ENCODE peak calls at places on chromosomes 16 and 17, in eight cellular contexts. B, Q, A, K, Y, D, N and P are unnamed samples.

GRCh38 chr16:19912445-19913305 is 28.0 kb upstream of the GPRC5B start:
- DNase-seq in A (no peak), Y (no peak), N (no peak), D (no peak), Q (peak; percentile 90), K (no peak), B (no peak), P (no peak)

GRCh38 chr17:31499771-31500554 is 108.5 kb downstream of the RAB11FIP4 start:
- DNase-seq in D (no peak), Y (peak; percentile 76), A (peak; percentile 68), N (no peak), Q (peak; percentile 63), B (no peak), K (peak; percentile 92), P (peak; percentile 70)

GRCh38 chr17:78915872-78916632 is 9.1 kb downstream of the TIMP2 start:
- DNase-seq in Y (peak; percentile 76), A (peak; percentile 57), Q (peak; percentile 93), N (no peak), B (no peak), K (peak; percentile 60), D (peak; percentile 73), P (peak; percentile 42)

GRCh38 chr17:14604920-14605599 is 304.2 kb downstream of the HS3ST3B1 start:
- DNase-seq in N (no peak), Q (no peak), K (peak; percentile 33), Y (peak; percentile 59), B (no peak), A (peak; percentile 15), D (no peak), P (no peak)

GRCh38 chr16:73096510-73096909 is 48.6 kb upstream of the ZFHX3 start:
- DNase-seq in Q (no peak), D (no peak), Y (no peak), K (no peak), A (no peak), B (no peak), N (no peak), P (no peak)

GRCh38 chr16:88877564-88878289 is 11.3 kb upstream of the PABPN1L start:
- DNase-seq in Y (no peak), A (no peak), Q (no peak), K (no peak), B (no peak), N (no peak), D (no peak), P (no peak)

GRCh38 chr16:8634991-8635736 is 13.7 kb downstream of the METTL22 start:
- DNase-seq in D (no peak), Y (no peak), Q (peak; percentile 58), B (no peak), A (no peak), K (no peak), N (no peak), P (no peak)

GRCh38 chr17:67993998-67994361 is 2.3 kb downstream of the C17orf58 start:
- DNase-seq in A (no peak), B (no peak), K (no peak), D (no peak), Q (peak; percentile 43), N (no peak), Y (no peak), P (no peak)

GRCh38 chr17:56834380-56835258 is 668 bp downstream of the DGKE start:
- DNase-seq in B (peak; percentile 85), Y (peak; percentile 80), D (peak; percentile 89), K (peak; percentile 21), A (peak; percentile 36), Q (peak; percentile 45), N (peak; percentile 71), P (peak; percentile 64)

GRCh38 chr17:27491713-27492190 is 35.5 kb downstream of the KSR1 start:
- DNase-seq in D (no peak), Q (no peak), A (no peak), N (no peak), K (no peak), B (no peak), Y (no peak), P (no peak)

GRCh38 chr17:78120971-78121800 is 7.4 kb downstream of the TMC6 start:
- DNase-seq in B (peak; percentile 83), D (peak; percentile 83), Q (no peak), K (no peak), N (peak; percentile 78), Y (peak; percentile 55), A (no peak), P (no peak)

GRCh38 chr16:67157892-67158635 is 1.6 kb downstream of the TRADD start:
- DNase-seq in D (no peak), Q (no peak), A (no peak), B (peak; percentile 46), N (peak; percentile 61), K (no peak), Y (no peak), P (no peak)

GRCh38 chr16:14486520-14487303 is 143.3 kb downstream of the PARN start:
- DNase-seq in Q (peak; percentile 96), D (no peak), A (peak; percentile 76), B (no peak), K (peak; percentile 80), Y (peak; percentile 93), N (no peak), P (peak; percentile 92)

GRCh38 chr17:12727076-12727750 is 61.5 kb downstream of the MYOCD start:
- DNase-seq in B (no peak), Q (peak; percentile 60), D (no peak), N (no peak), K (no peak), Y (no peak), A (no peak), P (no peak)

GRCh38 chr16:17329412-17329811 is 141.3 kb downstream of the XYLT1 start:
- DNase-seq in D (no peak), Q (no peak), N (no peak), B (no peak), K (no peak), Y (no peak), A (no peak), P (no peak)

GRCh38 chr17:64651889-64652288 is 10.2 kb downstream of the SMURF2 start:
- DNase-seq in K (no peak), N (no peak), Y (no peak), D (no peak), A (no peak), Q (peak; percentile 22), B (no peak), P (no peak)

GRCh38 chr17:64657610-64658125 is 4.4 kb downstream of the SMURF2 start:
- DNase-seq in Q (peak; percentile 52), N (no peak), K (no peak), B (no peak), A (no peak), Y (no peak), D (no peak), P (no peak)

GRCh38 chr17:64655704-64656103 is 6.4 kb downstream of the SMURF2 start:
- DNase-seq in A (no peak), K (no peak), N (no peak), B (no peak), Y (no peak), Q (no peak), D (no peak), P (no peak)

GRCh38 chr17:64653985-64654355 is 8.1 kb downstream of the SMURF2 start:
- DNase-seq in B (no peak), K (no peak), Y (no peak), Q (peak; percentile 53), N (no peak), D (no peak), A (no peak), P (no peak)

GRCh38 chr17:64653325-64653984 is 8.7 kb downstream of the SMURF2 start:
- DNase-seq in D (no peak), K (no peak), Q (peak; percentile 67), A (no peak), N (no peak), B (no peak), Y (no peak), P (no peak)
- H3K4me1 ChIP-seq in D (peaks cover 79% of the 10 kb centered on the region), K (peaks cover 9% of the 10 kb centered on the region), Q (peaks cover 76% of the 10 kb centered on the region), A (peaks cover 29% of the 10 kb centered on the region), N (peaks cover 31% of the 10 kb centered on the region), B (peaks cover 4% of the 10 kb centered on the region), Y (peaks cover 2% of the 10 kb centered on the region), P (peaks cover 73% of the 10 kb centered on the region)

DNA sequence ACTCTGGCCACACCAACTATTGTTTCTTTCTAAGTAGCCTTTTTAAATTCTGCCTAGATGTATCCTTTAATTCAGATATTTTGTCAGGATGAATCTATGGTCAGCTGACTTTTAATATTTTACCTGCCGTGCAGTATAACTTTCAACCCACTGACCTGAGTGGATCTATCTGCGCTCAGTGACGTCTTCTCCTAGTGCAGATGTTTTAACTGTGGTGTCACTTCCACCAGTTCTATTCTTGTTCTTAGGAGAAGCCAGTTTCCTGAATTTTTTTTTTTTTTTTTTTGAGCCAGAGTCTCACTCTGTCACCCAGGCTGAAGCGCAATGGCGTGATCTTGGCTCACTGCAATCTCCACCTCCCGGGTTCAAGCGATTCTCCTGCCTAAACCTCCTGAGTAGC is 5.0 kb upstream of the TM4SF5 start:
- DNase-seq in N (no peak), D (no peak), Y (no peak), Q (no peak), B (no peak), A (no peak), K (no peak), P (no peak)
- H3K4me1 ChIP-seq in N (peaks cover 6% of the 10 kb centered on the region), D (peaks cover 57% of the 10 kb centered on the region), Y (no peaks in the 10 kb centered on the region), Q (peaks cover 9% of the 10 kb centered on the region), B (no peaks in the 10 kb centered on the region), A (no peaks in the 10 kb centered on the region), K (no peaks in the 10 kb centered on the region), P (peaks cover 9% of the 10 kb centered on the region)

GRCh38 chr16:74651841-74652240 is 14.8 kb downstream of the RFWD3 start:
- DNase-seq in D (no peak), Q (no peak), N (no peak), B (no peak), A (no peak), K (no peak), Y (no peak), P (no peak)
- H3K4me1 ChIP-seq in D (peaks cover under 1% of the 10 kb centered on the region), Q (peaks cover 11% of the 10 kb centered on the region), N (peaks cover 26% of the 10 kb centered on the region), B (no peaks in the 10 kb centered on the region), A (peaks cover 13% of the 10 kb centered on the region), K (no peaks in the 10 kb centered on the region), Y (no peaks in the 10 kb centered on the region), P (no peaks in the 10 kb centered on the region)

GRCh38 chr16:85614338-85615013 is 1.4 kb downstream of the GSE1 start:
- DNase-seq in B (no peak), D (no peak), N (no peak), K (no peak), Y (peak; percentile 68), A (no peak), Q (no peak), P (no peak)
- H3K4me1 ChIP-seq in B (no peaks in the 10 kb centered on the region), D (peaks cover 91% of the 10 kb centered on the region), N (peaks cover 49% of the 10 kb centered on the region), K (peaks cover 52% of the 10 kb centered on the region), Y (peaks cover 22% of the 10 kb centered on the region), A (peaks cover 92% of the 10 kb centered on the region), Q (peaks cover 22% of the 10 kb centered on the region), P (peaks cover 96% of the 10 kb centered on the region)